ENCODE peak calls at places on chromosome 9, in eight cellular contexts. U, A, E, H, C, I, M and S are unnamed samples. For H3K27me3 and H3K4me1, the result is how much of the 10 kb centered on the place peaks cover.

GRCh38 chr9:107280543-107280942 is 2.5 kb upstream of the RAD23B start:
- DNase-seq in U (peak), A (peak), E (no peak), H (peak), C (peak), I (no peak), M (no peak), S (no peak)

GRCh38 chr9:134024828-134025605 is at the start of gene BRD3OS:
- DNase-seq in U (peak), A (peak), E (peak), H (peak), C (peak), I (peak), M (peak), S (peak)

GRCh38 chr9:68698943-68699509 is 6.0 kb upstream of the PIP5K1B start:
- DNase-seq in U (no peak), A (no peak), E (no peak), H (no peak), C (no peak), I (no peak), M (no peak), S (no peak)

GRCh38 chr9:133576591-133577462 is 32.4 kb downstream of the FAM163B start:
- DNase-seq in U (no peak), A (no peak), E (no peak), H (no peak), C (no peak), I (no peak), M (no peak), S (no peak)

GRCh38 chr9:105264380-105264779 is 19.9 kb downstream of the SLC44A1 start:
- DNase-seq in U (peak), A (no peak), E (no peak), H (peak), C (peak), I (no peak), M (peak), S (no peak)

GRCh38 chr9:134061019-134061687 is 6.7 kb downstream of the BRD3 start:
- DNase-seq in U (no peak), A (no peak), E (no peak), H (no peak), C (no peak), I (peak), M (no peak), S (peak)

GRCh38 chr9:134546746-134547145 is 94.9 kb upstream of the COL5A1 start:
- DNase-seq in U (no peak), A (no peak), E (no peak), H (no peak), C (no peak), I (no peak), M (no peak), S (no peak)

GRCh38 chr9:19148170-19148569 is 20.9 kb upstream of the PLIN2 start:
- DNase-seq in U (no peak), A (no peak), E (no peak), H (no peak), C (no peak), I (no peak), M (no peak), S (no peak)

GRCh38 chr9:131312822-131313770 is 23.6 kb downstream of the PLPP7 start:
- DNase-seq in U (no peak), A (no peak), E (no peak), H (no peak), C (no peak), I (no peak), M (no peak), S (no peak)

GRCh38 chr9:29394855-29395254 is 1821.6 kb upstream of the C9orf72 start:
- DNase-seq in U (no peak), A (no peak), E (no peak), H (no peak), C (no peak), I (no peak), M (no peak), S (no peak)

GRCh38 chr9:34518896-34519295 is 3.9 kb downstream of the ENHO start:
- DNase-seq in U (no peak), A (no peak), E (no peak), H (no peak), C (no peak), I (no peak), M (no peak), S (no peak)

DNA sequence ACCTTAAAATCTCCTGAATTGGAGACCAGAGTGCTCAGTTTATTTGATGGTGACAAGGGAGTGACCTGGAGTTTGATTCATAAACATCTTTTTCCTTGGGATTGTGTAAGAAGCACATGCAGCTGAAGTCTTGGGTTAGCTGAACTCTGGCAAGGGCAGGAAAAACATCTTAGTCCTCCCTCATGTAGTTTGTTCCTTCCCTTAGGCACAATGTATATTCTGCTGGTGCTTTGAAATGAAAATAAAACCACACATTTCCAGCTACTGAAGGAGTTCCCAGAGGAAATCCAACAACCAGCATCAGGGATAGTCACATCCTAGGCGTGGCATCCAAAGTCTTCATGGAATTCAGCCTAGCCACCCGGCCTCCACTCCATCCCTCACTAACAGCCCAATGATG is 95.2 kb upstream of the PAPPA start:
- DNase-seq in U (peak), A (no peak), E (no peak), H (no peak), C (no peak), I (no peak), M (no peak), S (no peak)
- H3K27me3 ChIP-seq in U (under half), A (under half), E (under half), H (under half), C (under half), I (under half), M (under half), S (under half)

GRCh38 chr9:87036482-87036881 is 89.2 kb upstream of the GAS1 start:
- DNase-seq in U (no peak), A (no peak), E (no peak), H (no peak), C (no peak), I (no peak), M (no peak), S (no peak)
- TF ChIP-seq EZH2phosphoT487 in U (no peak), A (no peak), E (no peak), H (no peak), C (no peak), I (no peak), M (no peak), S (no peak)

DNA sequence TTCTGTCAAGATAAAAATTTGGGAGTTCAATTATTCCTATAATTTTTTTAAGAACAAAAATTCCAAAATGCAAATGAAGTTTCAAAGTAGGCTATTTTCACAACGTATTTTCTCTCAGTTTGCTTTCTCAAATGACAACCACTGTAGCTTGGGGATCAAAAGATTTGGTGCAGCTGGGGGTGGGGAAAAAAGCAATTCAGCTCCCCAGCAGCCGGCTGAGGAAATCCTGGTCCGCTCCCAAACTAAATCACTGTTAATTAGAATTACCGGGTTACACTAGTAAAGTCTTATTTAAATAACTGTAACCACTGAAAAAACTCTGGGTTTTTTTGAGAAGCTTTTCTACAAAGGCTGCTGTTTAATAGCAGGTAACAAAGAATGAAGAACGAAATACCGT is 5.7 kb downstream of the NR6A1 start:
- DNase-seq in U (no peak), A (peak), E (no peak), H (no peak), C (no peak), I (no peak), M (no peak), S (peak)
- H3K4me1 ChIP-seq in U (under half), A (half or more), E (under half), H (under half), C (under half), I (under half), M (under half), S (half or more)

DNA sequence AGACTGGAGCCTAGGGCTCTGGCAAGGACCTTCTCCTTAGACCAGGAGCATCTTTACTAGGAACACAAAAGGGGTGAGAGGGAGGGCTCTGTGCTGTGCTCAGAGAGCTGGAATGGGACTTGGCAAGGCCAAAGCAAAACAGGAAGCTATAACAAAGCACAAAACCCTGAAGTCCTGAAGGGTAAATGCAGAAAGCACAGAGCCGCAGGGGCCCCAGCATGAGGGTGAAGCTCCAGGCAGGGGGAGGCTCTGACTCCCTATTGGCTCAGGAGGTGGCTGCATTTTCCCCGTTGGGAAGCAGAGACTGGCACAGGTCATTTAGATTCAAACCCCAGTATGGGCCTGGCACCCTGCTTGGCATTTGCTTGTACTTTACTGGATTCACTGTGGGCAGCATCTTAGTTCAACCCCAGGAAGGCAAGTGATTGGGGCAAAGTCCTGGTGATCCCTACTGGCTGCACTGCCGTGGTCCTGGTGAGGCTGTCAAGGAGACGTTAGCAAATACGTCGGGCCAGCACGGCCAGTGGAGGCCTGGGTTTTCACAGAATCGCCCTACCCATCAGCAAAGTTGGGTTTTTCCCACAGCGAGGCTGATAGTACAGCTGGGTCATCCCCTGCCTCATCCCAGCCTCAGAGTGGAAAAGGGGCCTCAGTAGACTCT is 46.3 kb downstream of the GGTA1 start:
- DNase-seq in U (no peak), A (peak), E (no peak), H (no peak), C (no peak), I (no peak), M (no peak), S (no peak)
- H3K27me3 ChIP-seq in U (under half), A (under half), E (under half), H (under half), C (half or more), I (under half), M (under half), S (under half)

DNA sequence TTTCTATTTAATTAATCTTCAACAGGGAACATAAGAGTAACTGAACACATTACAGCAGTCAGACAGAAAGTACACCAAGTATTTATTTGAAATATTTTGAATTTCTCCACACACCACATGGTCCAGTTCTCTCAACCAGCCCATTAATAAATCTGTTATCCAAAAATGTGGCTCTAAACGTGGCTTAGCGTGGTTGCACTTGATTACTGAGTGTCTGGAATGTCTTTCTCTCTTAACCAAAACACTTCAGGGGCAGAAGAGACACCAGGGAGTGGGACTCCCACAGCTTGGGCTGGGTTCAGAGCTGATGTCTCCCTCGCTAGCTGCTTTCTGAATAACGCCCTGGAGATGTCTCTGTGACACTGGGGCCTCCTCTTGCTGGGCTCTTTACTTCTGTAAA is 52.6 kb upstream of the FANCC start:
- DNase-seq in U (no peak), A (no peak), E (no peak), H (no peak), C (no peak), I (no peak), M (no peak), S (no peak)
- TF ChIP-seq EZH2phosphoT487 in U (no peak), A (no peak), E (no peak), H (no peak), C (no peak), I (no peak), M (no peak), S (no peak)

GRCh38 chr9:127534250-127534649 is 77.8 kb upstream of the STXBP1 start:
- DNase-seq in U (no peak), A (no peak), E (no peak), H (no peak), C (no peak), I (no peak), M (no peak), S (no peak)
- H3K4me1 ChIP-seq in U (under half), A (under half), E (under half), H (under half), C (under half), I (under half), M (under half), S (under half)

GRCh38 chr9:89182369-89182768 is 3.8 kb upstream of the SHC3 start:
- DNase-seq in U (no peak), A (no peak), E (no peak), H (no peak), C (no peak), I (no peak), M (no peak), S (no peak)

GRCh38 chr9:89178162-89179120 is at the start of gene SHC3:
- DNase-seq in U (no peak), A (peak), E (peak), H (no peak), C (peak), I (peak), M (no peak), S (peak)

GRCh38 chr9:89179535-89179919 is 909 bp upstream of the SHC3 start:
- DNase-seq in U (peak), A (peak), E (no peak), H (no peak), C (peak), I (no peak), M (no peak), S (peak)

GRCh38 chr9:89177401-89178161 is 1.0 kb downstream of the SHC3 start:
- DNase-seq in U (no peak), A (peak), E (no peak), H (no peak), C (peak), I (peak), M (no peak), S (peak)

DNA sequence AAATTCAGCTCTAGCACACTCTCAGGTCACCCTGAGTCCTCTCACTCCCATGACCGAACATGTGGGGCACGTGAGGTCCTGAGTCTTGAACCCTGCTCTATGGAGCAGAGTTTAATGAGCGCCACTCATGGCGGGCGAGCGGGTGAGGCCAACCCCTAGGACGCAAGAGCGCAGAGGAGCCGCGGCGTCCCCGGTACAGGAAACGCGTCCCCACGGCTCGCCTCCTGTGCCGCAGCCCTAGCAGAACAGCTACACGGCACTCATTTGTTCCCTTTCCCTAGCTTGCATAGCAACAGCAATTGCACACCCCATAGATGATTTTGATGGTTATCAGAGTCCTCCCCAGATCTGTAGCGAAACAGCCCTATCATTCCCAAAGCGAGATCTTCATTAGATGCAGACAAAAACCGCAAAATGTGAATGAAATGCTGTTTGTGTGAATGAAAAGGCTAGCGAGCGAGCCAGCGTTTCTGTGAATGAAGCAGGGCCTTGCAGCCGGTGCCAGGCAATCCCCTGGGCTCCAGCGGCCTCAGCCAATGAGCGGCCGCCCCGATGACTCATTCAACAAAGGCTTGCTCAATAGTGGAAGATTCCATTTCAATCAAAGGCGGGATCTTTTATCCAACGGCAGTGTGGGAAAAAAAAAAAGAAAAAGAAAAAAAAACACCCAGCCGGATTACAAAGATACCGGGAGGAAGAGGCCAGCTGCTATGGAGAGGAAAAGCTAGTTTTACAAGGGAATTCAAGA is 1.5 kb upstream of the SHC3 start:
- DNase-seq in U (peak), A (peak), E (peak), H (peak), C (peak), I (peak), M (peak), S (peak)
- H3K27me3 ChIP-seq in U (under half), A (under half), E (under half), H (under half), C (under half), I (under half), M (under half), S (half or more)

GRCh38 chr9:22773501-22774220 is 327.0 kb downstream of the DMRTA1 start:
- DNase-seq in U (no peak), A (no peak), E (no peak), H (no peak), C (no peak), I (no peak), M (no peak), S (no peak)
- TF ChIP-seq EZH2phosphoT487 in U (no peak), A (no peak), E (no peak), H (no peak), C (no peak), I (no peak), M (no peak), S (no peak)

GRCh38 chr9:108655818-108656217 is 200.0 kb downstream of the ACTL7B start:
- DNase-seq in U (no peak), A (no peak), E (no peak), H (no peak), C (no peak), I (no peak), M (no peak), S (no peak)
- H3K4me1 ChIP-seq in U (under half), A (under half), E (under half), H (under half), C (under half), I (under half), M (under half), S (under half)